ENCODE peak calls at places on chromosomes 7 and 10, in four cellular contexts. One of them, this sample, is unnamed.

GRCh38 chr7:31690892-31691291 is 3.9 kb downstream of the PPP1R17 start:
- DNase-seq in GM13977: no peak
- DNase-seq in B cell: no peak
- DNase-seq in epithelial cell of esophagus: no peak
- DNase-seq in this sample: no peak

GRCh38 chr10:63267414-63268138 is 134.4 kb downstream of the NRBF2 start:
- DNase-seq in epithelial cell of esophagus: peak
- DNase-seq in GM13977: no peak
- DNase-seq in B cell: no peak
- DNase-seq in this sample: no peak

GRCh38 chr10:114406455-114406854 is 2.2 kb upstream of the AFAP1L2 start:
- DNase-seq in GM13977: no peak
- DNase-seq in epithelial cell of esophagus: no peak
- DNase-seq in B cell: no peak
- DNase-seq in this sample: no peak

GRCh38 chr7:65968256-65969185 is 13.5 kb downstream of the GUSB start:
- DNase-seq in GM13977: no peak
- DNase-seq in epithelial cell of esophagus: no peak
- DNase-seq in B cell: no peak
- DNase-seq in this sample: no peak

GRCh38 chr10:1938317-1938716 is 201.0 kb upstream of the ADARB2 start:
- DNase-seq in epithelial cell of esophagus: no peak
- DNase-seq in B cell: no peak
- DNase-seq in GM13977: no peak
- DNase-seq in this sample: no peak

GRCh38 chr7:143458263-143458662 is 15.0 kb downstream of the TAS2R60 start:
- DNase-seq in B cell: no peak
- DNase-seq in GM13977: no peak
- DNase-seq in epithelial cell of esophagus: peak
- DNase-seq in this sample: no peak

GRCh38 chr7:137978464-137979237 is 23.2 kb downstream of the CREB3L2 start:
- DNase-seq in epithelial cell of esophagus: peak
- DNase-seq in B cell: no peak
- DNase-seq in GM13977: no peak
- DNase-seq in this sample: no peak

GRCh38 chr10:122192142-122192541 is 79.0 kb upstream of the BTBD16 start:
- DNase-seq in epithelial cell of esophagus: no peak
- DNase-seq in B cell: no peak
- DNase-seq in GM13977: no peak
- DNase-seq in this sample: no peak

GRCh38 chr7:101558742-101559325 is 70.3 kb downstream of the MYL10 start:
- DNase-seq in GM13977: peak
- DNase-seq in epithelial cell of esophagus: no peak
- DNase-seq in B cell: no peak
- DNase-seq in this sample: no peak

GRCh38 chr7:32023353-32023752 is 46.9 kb downstream of the PDE1C start:
- DNase-seq in epithelial cell of esophagus: no peak
- DNase-seq in GM13977: no peak
- DNase-seq in B cell: no peak
- DNase-seq in this sample: no peak

GRCh38 chr7:25985196-25985595 is 166.8 kb upstream of the NFE2L3 start:
- DNase-seq in GM13977: no peak
- DNase-seq in B cell: no peak
- DNase-seq in epithelial cell of esophagus: no peak
- DNase-seq in this sample: no peak

GRCh38 chr7:51350195-51350896 is 33.7 kb upstream of the COBL start:
- DNase-seq in B cell: no peak
- DNase-seq in GM13977: no peak
- DNase-seq in epithelial cell of esophagus: peak
- DNase-seq in this sample: no peak

GRCh38 chr10:6313107-6313895 is 110.6 kb downstream of the PFKFB3 start:
- DNase-seq in epithelial cell of esophagus: no peak
- DNase-seq in GM13977: no peak
- DNase-seq in B cell: no peak
- DNase-seq in this sample: no peak

GRCh38 chr10:43985941-43986340 is 337.3 kb upstream of the ZNF32 start:
- DNase-seq in GM13977: no peak
- DNase-seq in B cell: no peak
- DNase-seq in epithelial cell of esophagus: no peak
- DNase-seq in this sample: no peak

GRCh38 chr10:76357726-76358125 is 926.3 kb downstream of the LRMDA start:
- DNase-seq in GM13977: no peak
- DNase-seq in B cell: no peak
- DNase-seq in epithelial cell of esophagus: no peak
- DNase-seq in this sample: no peak

GRCh38 chr7:144862612-144863319 is 26.9 kb upstream of the TPK1 start:
- DNase-seq in GM13977: no peak
- DNase-seq in epithelial cell of esophagus: no peak
- DNase-seq in B cell: no peak
- DNase-seq in this sample: no peak

GRCh38 chr7:123208793-123209192 is 9.0 kb upstream of the SLC13A1 start:
- DNase-seq in epithelial cell of esophagus: peak
- DNase-seq in B cell: no peak
- DNase-seq in GM13977: no peak
- DNase-seq in this sample: no peak

GRCh38 chr7:131546583-131547111 is 9.8 kb downstream of the PODXL start:
- DNase-seq in B cell: peak
- DNase-seq in GM13977: peak
- DNase-seq in epithelial cell of esophagus: no peak
- DNase-seq in this sample: peak

GRCh38 chr7:128271471-128272454 is 30.7 kb downstream of the LEP start:
- DNase-seq in B cell: no peak
- DNase-seq in GM13977: no peak
- DNase-seq in epithelial cell of esophagus: no peak
- DNase-seq in this sample: no peak

GRCh38 chr10:56856569-56856968 is 495.5 kb upstream of the ZWINT start:
- DNase-seq in GM13977: no peak
- DNase-seq in epithelial cell of esophagus: no peak
- DNase-seq in B cell: no peak
- DNase-seq in this sample: no peak

GRCh38 chr7:42911482-42912447 is at the start of gene C7orf25:
- DNase-seq in epithelial cell of esophagus: peak
- DNase-seq in B cell: peak
- DNase-seq in GM13977: peak
- DNase-seq in this sample: peak

GRCh38 chr7:66837661-66838060 is 83.4 kb upstream of the TMEM248 start:
- DNase-seq in GM13977: no peak
- DNase-seq in B cell: no peak
- DNase-seq in epithelial cell of esophagus: no peak
- DNase-seq in this sample: no peak

GRCh38 chr7:32069251-32069650 is 956 bp downstream of the PDE1C start:
- DNase-seq in GM13977: no peak
- DNase-seq in epithelial cell of esophagus: no peak
- DNase-seq in B cell: no peak
- DNase-seq in this sample: no peak

GRCh38 chr7:116316838-116317612 is 106.7 kb downstream of the TES start:
- DNase-seq in epithelial cell of esophagus: peak
- DNase-seq in B cell: no peak
- DNase-seq in GM13977: peak
- DNase-seq in this sample: no peak

GRCh38 chr7:5594616-5595544 is 171.2 kb upstream of the TNRC18 start:
- DNase-seq in epithelial cell of esophagus: peak
- DNase-seq in GM13977: peak
- DNase-seq in B cell: peak
- DNase-seq in this sample: no peak

GRCh38 chr10:114518401-114519305 is 114.4 kb upstream of the AFAP1L2 start:
- DNase-seq in epithelial cell of esophagus: peak
- DNase-seq in GM13977: no peak
- DNase-seq in B cell: no peak
- DNase-seq in this sample: no peak

GRCh38 chr10:14717570-14717969 is 57.1 kb downstream of the FAM107B start:
- DNase-seq in GM13977: no peak
- DNase-seq in epithelial cell of esophagus: no peak
- DNase-seq in B cell: no peak
- DNase-seq in this sample: no peak

GRCh38 chr7:114663502-114663901 is 248.9 kb downstream of the FOXP2 start:
- DNase-seq in GM13977: no peak
- DNase-seq in epithelial cell of esophagus: peak
- DNase-seq in B cell: no peak
- DNase-seq in this sample: no peak

GRCh38 chr7:37216923-37217322 is 231.7 kb downstream of the ELMO1 start:
- DNase-seq in epithelial cell of esophagus: no peak
- DNase-seq in GM13977: no peak
- DNase-seq in B cell: no peak
- DNase-seq in this sample: no peak